ENCODE peak calls at places on chromosomes 2 and 18, in six cellular contexts. T, J, Q, A, M and R are unnamed samples.
A peak's percentile ranks its signal among the peaks of the same experiment; 100 is the strongest.

GRCh38 chr2:45046786-45047185 is 37.5 kb upstream of the SIX2 start:
- DNase-seq in T (no peak), M (no peak), J (no peak), Q (no peak), A (no peak), R (no peak)

GRCh38 chr2:18899725-18900124 is 310.4 kb upstream of the NT5C1B start:
- DNase-seq in J (no peak), T (peak; percentile 14), Q (no peak), A (no peak), M (no peak), R (no peak)

GRCh38 chr2:148978026-148978685 is 60.3 kb upstream of the LYPD6B start:
- DNase-seq in T (no peak), M (no peak), J (no peak), Q (no peak), A (no peak), R (no peak)

GRCh38 chr2:68251855-68252406 is 401 bp downstream of the PPP3R1 start:
- DNase-seq in M (no peak), T (peak; percentile 25), A (peak; percentile 92), Q (peak; percentile 91), J (peak; percentile 40), R (peak; percentile 87)

GRCh38 chr18:80175451-80176235 is 66.6 kb downstream of the ADNP2 start:
- DNase-seq in Q (no peak), A (no peak), T (no peak), M (no peak), J (no peak), R (no peak)

GRCh38 chr18:51342815-51343214 is 145.3 kb upstream of the MEX3C start:
- DNase-seq in M (no peak), T (no peak), J (no peak), A (no peak), Q (no peak), R (no peak)

GRCh38 chr2:233990261-233990798 is 60.2 kb upstream of the SPP2 start:
- DNase-seq in Q (no peak), M (no peak), T (no peak), J (peak; percentile 27), A (no peak), R (no peak)

GRCh38 chr2:199488772-199489400 is 31.1 kb upstream of the SATB2 start:
- DNase-seq in A (no peak), M (no peak), T (no peak), Q (no peak), J (peak; percentile 71), R (no peak)

GRCh38 chr18:21669736-21670135 is 34.8 kb downstream of the ABHD3 start:
- DNase-seq in T (no peak), Q (no peak), J (no peak), A (no peak), M (no peak), R (no peak)

GRCh38 chr2:70471129-70471528 is 82.5 kb downstream of the TGFA start:
- DNase-seq in J (no peak), M (no peak), Q (no peak), T (no peak), A (no peak), R (no peak)

GRCh38 chr2:96117701-96118588 is 1.6 kb upstream of the ADRA2B start:
- DNase-seq in T (no peak), A (no peak), Q (peak; percentile 73), M (no peak), J (no peak), R (no peak)
- TF ChIP-seq CTCF in T (no peak), A (peak; percentile 9), Q (no peak), M (no peak), J (no peak), R (no peak)

DNA sequence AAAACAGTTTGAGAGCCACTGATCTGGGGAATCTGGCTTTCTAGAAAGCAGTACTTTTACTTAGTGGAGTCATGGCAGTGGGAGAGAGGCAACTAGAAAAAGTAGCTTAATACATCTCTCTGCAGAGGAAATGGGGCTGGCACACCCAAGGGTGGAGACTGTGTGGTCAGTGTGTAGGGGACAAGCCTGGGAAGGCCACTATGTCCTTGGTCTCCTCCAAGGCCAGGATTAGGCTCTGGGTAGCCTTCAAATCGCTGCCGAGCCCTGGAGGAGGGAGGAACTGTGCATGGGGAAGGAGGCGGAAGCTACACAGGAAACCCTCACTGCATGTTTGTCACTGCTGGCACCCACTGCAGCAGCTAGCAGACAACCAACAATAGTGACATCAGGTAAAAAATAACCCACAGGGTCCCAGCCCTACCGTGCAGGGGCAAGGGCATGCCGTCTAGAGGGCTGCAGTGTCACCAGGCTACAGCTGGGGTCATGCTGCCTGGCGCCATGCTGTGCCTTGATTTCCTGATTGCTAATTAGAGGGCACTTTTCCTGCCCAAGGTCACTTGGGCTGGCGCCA is 34.8 kb downstream of the LBH start:
- DNase-seq in A (no peak), M (no peak), J (no peak), Q (peak; percentile 90), T (no peak), R (no peak)
- H3K4me3 ChIP-seq in A (no peak overlapping the region), M (no peak overlapping the region), J (no peak overlapping the region), Q (peak overlapping the region; percentile 17), T (no peak overlapping the region), R (no peak overlapping the region)

GRCh38 chr2:196927318-196928225 is 1.1 kb upstream of the PGAP1 start:
- DNase-seq in J (peak; percentile 12), Q (no peak), A (no peak), M (no peak), T (no peak), R (no peak)
- TF ChIP-seq POLR2A in J (no peak), Q (no peak), A (no peak), M (no peak), T (no peak), R (no peak)

DNA sequence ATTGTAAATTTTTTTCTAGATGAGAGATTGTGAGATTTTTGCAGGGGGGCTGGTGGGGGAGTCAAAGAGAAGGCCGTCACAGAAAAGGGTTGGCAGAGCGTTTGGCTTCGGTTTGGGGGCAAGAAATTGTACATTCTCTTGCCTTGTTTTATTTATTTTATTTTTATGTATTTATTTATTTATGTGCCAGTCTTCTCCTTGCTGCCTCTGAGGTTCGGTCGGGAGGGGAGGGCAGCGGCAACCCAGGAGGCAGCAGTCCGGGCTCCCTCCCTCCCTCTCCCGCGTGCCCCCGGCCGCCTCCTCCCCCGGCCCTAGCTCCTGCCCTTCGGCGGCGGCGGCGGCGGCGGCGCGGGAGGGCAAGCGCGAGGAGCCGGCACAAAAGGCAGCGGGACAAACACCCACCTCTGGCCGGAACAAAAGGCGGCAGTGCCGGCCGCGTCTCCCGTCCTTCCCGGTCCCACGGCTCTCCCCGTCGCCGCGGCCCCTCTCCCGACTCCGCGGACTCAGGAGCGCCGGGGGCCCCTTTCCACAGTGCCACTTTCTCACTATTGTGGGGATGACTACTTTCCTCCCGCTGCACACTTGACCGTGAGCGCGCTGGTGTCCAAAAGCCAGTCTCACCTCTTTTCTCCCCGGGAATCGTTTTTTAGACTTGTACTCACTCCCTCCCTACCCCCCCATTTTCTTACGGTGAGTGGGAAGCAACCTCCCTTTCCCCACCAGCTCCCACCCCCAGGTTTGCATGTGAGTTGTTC is 1.2 kb downstream of the BCL11A start:
- DNase-seq in Q (peak; percentile 88), T (no peak), M (no peak), A (peak; percentile 88), J (peak; percentile 60), R (no peak)
- TF ChIP-seq CTCF in Q (no peak), T (no peak), M (no peak), A (no peak), J (no peak), R (no peak)

DNA sequence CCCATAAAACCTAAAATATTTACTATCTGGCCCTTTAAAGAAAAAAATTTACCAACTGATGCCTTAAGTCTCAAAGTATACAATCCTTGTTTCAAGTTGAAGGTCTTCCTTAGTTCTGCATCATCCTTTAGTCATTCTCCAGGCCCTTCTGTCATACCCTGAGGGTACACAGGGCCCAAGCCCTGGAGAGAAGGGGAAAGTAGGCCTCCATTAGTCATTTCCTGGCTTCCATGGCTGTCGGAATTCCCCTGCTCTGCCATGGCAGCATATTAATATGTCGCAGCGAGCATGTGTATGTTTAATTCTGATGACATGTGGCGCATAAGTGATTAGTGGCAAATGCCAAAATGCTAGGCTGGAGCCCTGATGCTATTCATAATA is 22.0 kb downstream of the GPR39 start:
- DNase-seq in T (no peak), M (no peak), A (no peak), J (no peak), Q (no peak), R (no peak)
- H3K4me3 ChIP-seq in T (no peak overlapping the region), M (no peak overlapping the region), A (no peak overlapping the region), J (no peak overlapping the region), Q (no peak overlapping the region), R (no peak overlapping the region)

DNA sequence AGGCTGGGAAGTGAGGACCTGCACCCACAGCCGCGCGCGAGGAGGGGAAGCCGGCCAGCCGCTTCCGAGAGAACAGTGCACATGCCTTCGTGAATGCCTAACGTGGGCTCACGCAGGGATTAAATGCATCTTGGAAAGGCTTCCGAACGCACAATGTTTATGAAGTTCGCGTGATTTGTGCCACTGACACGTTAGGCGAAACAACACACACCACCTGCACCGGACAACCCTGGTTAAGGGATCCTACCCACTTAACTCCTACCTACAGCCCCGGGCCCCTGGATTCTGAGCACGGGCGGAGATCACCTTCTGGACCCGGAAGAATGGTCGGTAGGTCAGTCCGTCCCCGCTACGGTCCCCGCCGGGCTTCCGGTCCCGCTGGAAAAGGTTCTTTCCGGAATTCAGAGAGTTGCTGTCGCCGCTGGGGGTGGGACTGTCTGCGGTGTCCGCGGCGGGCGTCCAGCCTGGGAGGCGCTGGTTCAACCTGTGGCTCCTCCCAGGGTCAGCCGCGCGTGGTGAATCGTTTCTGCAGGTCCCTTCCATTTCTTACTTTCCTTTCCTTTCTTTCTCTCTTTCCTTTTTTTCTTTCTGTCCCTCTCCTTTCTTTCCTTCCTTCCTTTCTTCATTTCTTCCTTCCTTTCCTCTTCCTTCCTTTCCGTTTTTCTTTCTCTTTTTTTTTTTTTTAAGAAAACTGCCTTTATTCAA is at the start of gene MTIF2:
- DNase-seq in M (peak; percentile 96), J (peak; percentile 97), T (peak; percentile 96), A (peak; percentile 99), Q (peak; percentile 96), R (peak; percentile 99)
- TF ChIP-seq POLR2A in M (no peak), J (peak; percentile 80), T (no peak), A (no peak), Q (peak; percentile 47), R (no peak)